ENCODE peak calls at places on chromosomes 3 and 15, in ten cellular contexts. One of them, this sample, is unnamed.

GRCh38 chr3:129317876-129318275 is 39.2 kb downstream of the HMCES start:
- DNase-seq in EL: no peak
- DNase-seq in foreskin keratinocyte: no peak
- DNase-seq in NCI-H1417 treated with DMSO at 0.1 percent for 48 hours: no peak
- DNase-seq in body of pancreas: no peak
- DNase-seq in astrocyte of the cerebellum: no peak
- DNase-seq in CD8-positive, alpha-beta memory T cell: no peak
- DNase-seq in nucleus accumbens: no peak
- DNase-seq in DND-41: no peak
- DNase-seq in hypothalamus: no peak
- DNase-seq in this sample: no peak

GRCh38 chr3:159779883-159780282 is 208.8 kb upstream of the IL12A start:
- DNase-seq in EL: peak
- DNase-seq in foreskin keratinocyte: peak
- DNase-seq in NCI-H1417 treated with DMSO at 0.1 percent for 48 hours: no peak
- DNase-seq in body of pancreas: no peak
- DNase-seq in astrocyte of the cerebellum: no peak
- DNase-seq in CD8-positive, alpha-beta memory T cell: no peak
- DNase-seq in nucleus accumbens: no peak
- DNase-seq in DND-41: no peak
- DNase-seq in hypothalamus: no peak
- DNase-seq in this sample: no peak

GRCh38 chr3:24562874-24563273 is 68.2 kb upstream of the THRB start:
- DNase-seq in EL: no peak
- DNase-seq in foreskin keratinocyte: peak
- DNase-seq in NCI-H1417 treated with DMSO at 0.1 percent for 48 hours: no peak
- DNase-seq in body of pancreas: no peak
- DNase-seq in astrocyte of the cerebellum: no peak
- DNase-seq in CD8-positive, alpha-beta memory T cell: no peak
- DNase-seq in nucleus accumbens: no peak
- DNase-seq in DND-41: no peak
- DNase-seq in hypothalamus: no peak
- DNase-seq in this sample: no peak

GRCh38 chr3:38022887-38023709 is 6.3 kb downstream of the PLCD1 start:
- DNase-seq in EL: no peak
- DNase-seq in foreskin keratinocyte: no peak
- DNase-seq in NCI-H1417 treated with DMSO at 0.1 percent for 48 hours: no peak
- DNase-seq in body of pancreas: no peak
- DNase-seq in astrocyte of the cerebellum: no peak
- DNase-seq in CD8-positive, alpha-beta memory T cell: no peak
- DNase-seq in nucleus accumbens: no peak
- DNase-seq in DND-41: no peak
- DNase-seq in hypothalamus: no peak
- DNase-seq in this sample: no peak

GRCh38 chr3:71421820-71422566 is 161.5 kb downstream of the FOXP1 start:
- DNase-seq in EL: no peak
- DNase-seq in foreskin keratinocyte: no peak
- DNase-seq in NCI-H1417 treated with DMSO at 0.1 percent for 48 hours: no peak
- DNase-seq in body of pancreas: no peak
- DNase-seq in astrocyte of the cerebellum: no peak
- DNase-seq in CD8-positive, alpha-beta memory T cell: peak
- DNase-seq in nucleus accumbens: no peak
- DNase-seq in DND-41: no peak
- DNase-seq in hypothalamus: no peak
- DNase-seq in this sample: no peak

GRCh38 chr3:72341943-72342342 is 506.3 kb downstream of the SHQ1 start:
- DNase-seq in EL: no peak
- DNase-seq in foreskin keratinocyte: no peak
- DNase-seq in NCI-H1417 treated with DMSO at 0.1 percent for 48 hours: no peak
- DNase-seq in body of pancreas: no peak
- DNase-seq in astrocyte of the cerebellum: no peak
- DNase-seq in CD8-positive, alpha-beta memory T cell: no peak
- DNase-seq in nucleus accumbens: no peak
- DNase-seq in DND-41: no peak
- DNase-seq in hypothalamus: no peak
- DNase-seq in this sample: no peak

GRCh38 chr3:13772321-13772745 is 107.5 kb downstream of the WNT7A start:
- DNase-seq in EL: no peak
- DNase-seq in foreskin keratinocyte: no peak
- DNase-seq in NCI-H1417 treated with DMSO at 0.1 percent for 48 hours: no peak
- DNase-seq in body of pancreas: no peak
- DNase-seq in astrocyte of the cerebellum: no peak
- DNase-seq in CD8-positive, alpha-beta memory T cell: no peak
- DNase-seq in nucleus accumbens: no peak
- DNase-seq in DND-41: no peak
- DNase-seq in hypothalamus: no peak
- DNase-seq in this sample: no peak

GRCh38 chr15:47742334-47742733 is 25.0 kb downstream of the SEMA6D start:
- DNase-seq in EL: no peak
- DNase-seq in foreskin keratinocyte: no peak
- DNase-seq in NCI-H1417 treated with DMSO at 0.1 percent for 48 hours: no peak
- DNase-seq in body of pancreas: no peak
- DNase-seq in astrocyte of the cerebellum: no peak
- DNase-seq in CD8-positive, alpha-beta memory T cell: no peak
- DNase-seq in nucleus accumbens: no peak
- DNase-seq in DND-41: no peak
- DNase-seq in hypothalamus: no peak
- DNase-seq in this sample: no peak

GRCh38 chr3:58117561-58118305 is 93.0 kb downstream of the DNASE1L3 start:
- DNase-seq in EL: peak
- DNase-seq in foreskin keratinocyte: no peak
- DNase-seq in NCI-H1417 treated with DMSO at 0.1 percent for 48 hours: no peak
- DNase-seq in body of pancreas: peak
- DNase-seq in astrocyte of the cerebellum: peak
- DNase-seq in CD8-positive, alpha-beta memory T cell: no peak
- DNase-seq in nucleus accumbens: no peak
- DNase-seq in DND-41: no peak
- DNase-seq in hypothalamus: no peak
- DNase-seq in this sample: no peak

GRCh38 chr15:86973284-86973844 is 893.7 kb downstream of the AGBL1 start:
- DNase-seq in EL: no peak
- DNase-seq in foreskin keratinocyte: no peak
- DNase-seq in NCI-H1417 treated with DMSO at 0.1 percent for 48 hours: no peak
- DNase-seq in body of pancreas: no peak
- DNase-seq in astrocyte of the cerebellum: no peak
- DNase-seq in CD8-positive, alpha-beta memory T cell: no peak
- DNase-seq in nucleus accumbens: no peak
- DNase-seq in DND-41: no peak
- DNase-seq in hypothalamus: no peak
- DNase-seq in this sample: no peak

GRCh38 chr3:46619845-46620778 is 7.8 kb downstream of the FAM240A start:
- DNase-seq in EL: peak
- DNase-seq in foreskin keratinocyte: no peak
- DNase-seq in NCI-H1417 treated with DMSO at 0.1 percent for 48 hours: no peak
- DNase-seq in body of pancreas: peak
- DNase-seq in astrocyte of the cerebellum: no peak
- DNase-seq in CD8-positive, alpha-beta memory T cell: no peak
- DNase-seq in nucleus accumbens: no peak
- DNase-seq in DND-41: no peak
- DNase-seq in hypothalamus: no peak
- DNase-seq in this sample: no peak

GRCh38 chr3:8987673-8988655 is 24.7 kb upstream of the RAD18 start:
- DNase-seq in EL: peak
- DNase-seq in foreskin keratinocyte: peak
- DNase-seq in NCI-H1417 treated with DMSO at 0.1 percent for 48 hours: no peak
- DNase-seq in body of pancreas: peak
- DNase-seq in astrocyte of the cerebellum: peak
- DNase-seq in CD8-positive, alpha-beta memory T cell: peak
- DNase-seq in nucleus accumbens: peak
- DNase-seq in DND-41: peak
- DNase-seq in hypothalamus: peak
- DNase-seq in this sample: peak

GRCh38 chr3:60775956-60776355 is 475.3 kb downstream of the FHIT start:
- DNase-seq in EL: no peak
- DNase-seq in foreskin keratinocyte: peak
- DNase-seq in NCI-H1417 treated with DMSO at 0.1 percent for 48 hours: no peak
- DNase-seq in body of pancreas: no peak
- DNase-seq in astrocyte of the cerebellum: no peak
- DNase-seq in CD8-positive, alpha-beta memory T cell: no peak
- DNase-seq in nucleus accumbens: no peak
- DNase-seq in DND-41: no peak
- DNase-seq in hypothalamus: no peak
- DNase-seq in this sample: no peak

GRCh38 chr3:69509288-69509687 is 123.4 kb upstream of the FRMD4B start:
- DNase-seq in EL: no peak
- DNase-seq in foreskin keratinocyte: no peak
- DNase-seq in NCI-H1417 treated with DMSO at 0.1 percent for 48 hours: no peak
- DNase-seq in body of pancreas: no peak
- DNase-seq in astrocyte of the cerebellum: no peak
- DNase-seq in CD8-positive, alpha-beta memory T cell: no peak
- DNase-seq in nucleus accumbens: no peak
- DNase-seq in DND-41: no peak
- DNase-seq in hypothalamus: no peak
- DNase-seq in this sample: no peak

GRCh38 chr3:116394365-116394764 is 50.9 kb downstream of the LSAMP start:
- DNase-seq in EL: no peak
- DNase-seq in foreskin keratinocyte: no peak
- DNase-seq in NCI-H1417 treated with DMSO at 0.1 percent for 48 hours: peak
- DNase-seq in body of pancreas: no peak
- DNase-seq in astrocyte of the cerebellum: no peak
- DNase-seq in CD8-positive, alpha-beta memory T cell: no peak
- DNase-seq in nucleus accumbens: no peak
- DNase-seq in DND-41: no peak
- DNase-seq in hypothalamus: no peak
- DNase-seq in this sample: no peak

GRCh38 chr15:57881361-57881760 is 174.8 kb downstream of the POLR2M start:
- DNase-seq in EL: peak
- DNase-seq in foreskin keratinocyte: peak
- DNase-seq in NCI-H1417 treated with DMSO at 0.1 percent for 48 hours: no peak
- DNase-seq in body of pancreas: no peak
- DNase-seq in astrocyte of the cerebellum: no peak
- DNase-seq in CD8-positive, alpha-beta memory T cell: no peak
- DNase-seq in nucleus accumbens: no peak
- DNase-seq in DND-41: no peak
- DNase-seq in hypothalamus: no peak
- DNase-seq in this sample: no peak

GRCh38 chr3:151330899-151331298 is 1.6 kb upstream of the P2RY13 start:
- DNase-seq in EL: no peak
- DNase-seq in foreskin keratinocyte: no peak
- DNase-seq in NCI-H1417 treated with DMSO at 0.1 percent for 48 hours: no peak
- DNase-seq in body of pancreas: no peak
- DNase-seq in astrocyte of the cerebellum: no peak
- DNase-seq in CD8-positive, alpha-beta memory T cell: no peak
- DNase-seq in nucleus accumbens: no peak
- DNase-seq in DND-41: no peak
- DNase-seq in hypothalamus: no peak
- DNase-seq in this sample: no peak

GRCh38 chr3:58722526-58722925 is 56.0 kb upstream of the FAM3D start:
- DNase-seq in EL: no peak
- DNase-seq in foreskin keratinocyte: no peak
- DNase-seq in NCI-H1417 treated with DMSO at 0.1 percent for 48 hours: no peak
- DNase-seq in body of pancreas: no peak
- DNase-seq in astrocyte of the cerebellum: no peak
- DNase-seq in CD8-positive, alpha-beta memory T cell: no peak
- DNase-seq in nucleus accumbens: no peak
- DNase-seq in DND-41: no peak
- DNase-seq in hypothalamus: no peak
- DNase-seq in this sample: no peak

GRCh38 chr15:25679492-25679891 is 183.6 kb downstream of the ATP10A start:
- DNase-seq in EL: no peak
- DNase-seq in foreskin keratinocyte: no peak
- DNase-seq in NCI-H1417 treated with DMSO at 0.1 percent for 48 hours: no peak
- DNase-seq in body of pancreas: no peak
- DNase-seq in astrocyte of the cerebellum: no peak
- DNase-seq in CD8-positive, alpha-beta memory T cell: no peak
- DNase-seq in nucleus accumbens: no peak
- DNase-seq in DND-41: no peak
- DNase-seq in hypothalamus: no peak
- DNase-seq in this sample: no peak

This sample was measured in activated CD4-positive, CD25-positive, alpha-beta regulatory T cell treated with anti-CD3 and anti-CD28 coated beads, Interleukin-2, amount 50 U/mL, for 16 hours.